ENCODE peak calls at places on chromosomes 16 and 17, in eight cellular contexts. O is uterus, Q is transverse colon, X is heart left ventricle, F is IMR-90, S is body of pancreas, V is GM12878, A is A549. K is an unnamed sample.

GRCh38 chr16:56409195-56409594 is 16.1 kb downstream of the AMFR start:
- DNase-seq in V (no peak), S (peak), F (peak), A (peak), Q (no peak), X (no peak), O (no peak), K (peak)

GRCh38 chr16:57618306-57619132 is 9.9 kb upstream of the ADGRG1 start:
- DNase-seq in F (peak), X (no peak), A (no peak), Q (no peak), S (peak), V (no peak), O (no peak), K (peak)

GRCh38 chr16:19375561-19376158 is 42.0 kb upstream of the TMC5 start:
- DNase-seq in A (peak), O (peak), X (no peak), V (peak), Q (peak), F (peak), S (peak), K (peak)

GRCh38 chr17:38898812-38899348 is 26.5 kb upstream of the LASP1NB start:
- DNase-seq in A (no peak), S (peak), O (no peak), V (peak), X (peak), F (no peak), Q (peak), K (no peak)

GRCh38 chr17:71791311-71791710 is 329.5 kb upstream of the SOX9 start:
- DNase-seq in A (no peak), O (no peak), V (no peak), F (no peak), X (no peak), S (no peak), Q (no peak), K (no peak)

GRCh38 chr17:4463818-4464501 is 30.2 kb downstream of the SPNS3 start:
- DNase-seq in Q (no peak), X (peak), A (no peak), F (no peak), S (no peak), V (no peak), O (no peak), K (no peak)

GRCh38 chr16:19264123-19264673 is 21.3 kb upstream of the CLEC19A start:
- DNase-seq in X (no peak), A (no peak), F (no peak), O (no peak), Q (no peak), V (no peak), S (no peak), K (no peak)

GRCh38 chr16:66717112-66717675 is 20.7 kb upstream of the CMTM4 start:
- DNase-seq in Q (peak), X (no peak), V (no peak), O (no peak), S (no peak), F (peak), A (no peak), K (peak)

GRCh38 chr17:57609125-57609877 is 135.8 kb downstream of the CCDC182 start:
- DNase-seq in V (no peak), X (no peak), Q (no peak), S (peak), A (no peak), F (no peak), O (no peak), K (peak)

GRCh38 chr17:3003401-3004149 is 59.8 kb downstream of the OR1D5 start:
- DNase-seq in O (peak), A (no peak), V (peak), S (peak), F (no peak), X (peak), Q (peak), K (no peak)

GRCh38 chr17:60720763-60721531 is 43.3 kb downstream of the BCAS3 start:
- DNase-seq in A (peak), O (no peak), V (peak), Q (peak), S (peak), F (peak), X (no peak), K (peak)

GRCh38 chr16:84774810-84775209 is 45.0 kb upstream of the CRISPLD2 start:
- DNase-seq in A (no peak), V (no peak), F (peak), S (peak), Q (no peak), O (peak), X (no peak), K (peak)

GRCh38 chr17:82943339-82943738 is 103.5 kb upstream of the ZNF750 start:
- DNase-seq in V (no peak), S (no peak), F (no peak), O (peak), A (no peak), Q (no peak), X (peak), K (no peak)

GRCh38 chr17:2137342-2138098 is 82.6 kb downstream of the HIC1 start:
- DNase-seq in F (peak), O (no peak), X (no peak), Q (peak), S (peak), V (peak), A (no peak), K (peak)

GRCh38 chr16:65624246-65624645 is 502.4 kb upstream of the CDH11 start:
- DNase-seq in S (no peak), A (no peak), V (no peak), X (no peak), Q (no peak), F (no peak), O (no peak), K (no peak)

GRCh38 chr16:85928411-85928820 is 29.5 kb downstream of the IRF8 start:
- DNase-seq in X (peak), Q (peak), F (peak), O (peak), A (no peak), S (peak), V (no peak), K (peak)

GRCh38 chr17:9875441-9875840 is 29.6 kb downstream of the RCVRN start:
- DNase-seq in S (peak), X (no peak), V (no peak), Q (no peak), F (peak), A (no peak), O (peak), K (no peak)

GRCh38 chr16:12925026-12925425 is 23.6 kb downstream of the SHISA9 start:
- DNase-seq in A (no peak), Q (no peak), V (no peak), F (no peak), O (no peak), S (no peak), X (no peak), K (no peak)

GRCh38 chr17:62111562-62112180 is 46.6 kb upstream of the MED13 start:
- DNase-seq in F (no peak), Q (peak), V (no peak), A (no peak), S (no peak), X (no peak), O (no peak), K (no peak)

GRCh38 chr17:30808785-30809286 is 15.7 kb downstream of the CRLF3 start:
- DNase-seq in O (no peak), X (no peak), A (no peak), S (peak), V (peak), F (no peak), Q (no peak), K (no peak)

GRCh38 chr17:9346296-9346926 is 229.2 kb downstream of the STX8 start:
- DNase-seq in X (no peak), F (peak), A (no peak), Q (no peak), O (no peak), V (no peak), S (no peak), K (no peak)

GRCh38 chr17:48497103-48497502 is 33.7 kb downstream of the HOXB1 start:
- DNase-seq in F (peak), S (no peak), X (no peak), A (no peak), O (no peak), V (no peak), Q (no peak), K (no peak)
- H3K27ac ChIP-seq in F (no peak), S (no peak), X (no peak), A (no peak), O (no peak), V (no peak), Q (no peak), K (no peak)

GRCh38 chr16:4293181-4293716 is 20.4 kb upstream of the TFAP4 start:
- DNase-seq in O (no peak), F (no peak), V (no peak), X (no peak), S (no peak), Q (no peak), A (no peak), K (no peak)
- H3K4me3 ChIP-seq in O (no peak), F (no peak), V (no peak), X (no peak), S (no peak), Q (no peak), A (no peak), K (no peak)

GRCh38 chr16:400061-400540 is 1.6 kb upstream of the DECR2 start:
- DNase-seq in A (no peak), F (no peak), X (no peak), Q (no peak), S (no peak), V (no peak), O (peak), K (no peak)

GRCh38 chr16:404971-405486 is 3.3 kb downstream of the DECR2 start:
- DNase-seq in Q (no peak), A (no peak), V (no peak), F (no peak), S (no peak), X (no peak), O (no peak), K (no peak)

GRCh38 chr16:399278-400019 is 2.2 kb upstream of the DECR2 start:
- DNase-seq in O (no peak), X (no peak), A (no peak), F (no peak), S (no peak), Q (no peak), V (no peak), K (no peak)

GRCh38 chr16:398551-399277 is 1.7 kb downstream of the NME4 start:
- DNase-seq in O (no peak), S (no peak), F (no peak), A (no peak), V (no peak), Q (no peak), X (no peak), K (no peak)

GRCh38 chr16:401468-402348 is at the start of gene DECR2:
- DNase-seq in Q (peak), V (peak), S (peak), O (peak), A (peak), X (peak), F (peak), K (peak)
- TF ChIP-seq POLR2A in Q (peak), V (peak), S (peak), O (peak), A (peak), X (no peak), F (peak), K (peak)

GRCh38 chr17:41769985-41770384 is 16.5 kb downstream of the JUP start:
- DNase-seq in S (no peak), X (no peak), O (no peak), A (no peak), F (no peak), Q (no peak), V (no peak), K (no peak)

GRCh38 chr17:41772586-41773189 is 13.8 kb downstream of the JUP start:
- DNase-seq in V (no peak), O (no peak), Q (peak), A (no peak), F (no peak), S (no peak), X (no peak), K (no peak)

GRCh38 chr17:41773190-41773588 is 13.3 kb downstream of the JUP start:
- DNase-seq in V (no peak), O (peak), F (peak), S (peak), Q (peak), A (peak), X (peak), K (peak)

GRCh38 chr17:41772218-41772585 is 14.3 kb downstream of the JUP start:
- DNase-seq in V (no peak), A (no peak), S (peak), Q (peak), F (no peak), O (no peak), X (no peak), K (no peak)

GRCh38 chr17:41771389-41772206 is 14.9 kb downstream of the JUP start:
- DNase-seq in Q (peak), V (no peak), A (no peak), S (no peak), O (no peak), X (no peak), F (no peak), K (no peak)
- H3K27ac ChIP-seq in Q (peak), V (peak), A (peak), S (peak), O (no peak), X (peak), F (no peak), K (no peak)

GRCh38 chr16:22383827-22384226 is 9.4 kb upstream of the CDR2 start:
- DNase-seq in O (no peak), S (no peak), F (no peak), Q (no peak), A (no peak), V (no peak), X (no peak), K (no peak)
- H3K4me3 ChIP-seq in O (no peak), S (no peak), F (no peak), Q (no peak), A (no peak), V (no peak), X (no peak), K (no peak)

GRCh38 chr17:37643829-37644228 is 583 bp upstream of the DDX52 start:
- DNase-seq in X (no peak), F (no peak), Q (no peak), S (peak), O (no peak), A (peak), V (no peak), K (peak)

GRCh38 chr17:37642706-37643105 is 540 bp downstream of the DDX52 start:
- DNase-seq in A (peak), V (no peak), F (peak), S (no peak), O (no peak), Q (no peak), X (no peak), K (no peak)

GRCh38 chr17:37637956-37638355 is 5.3 kb downstream of the DDX52 start:
- DNase-seq in X (no peak), F (no peak), O (no peak), Q (no peak), A (no peak), V (no peak), S (no peak), K (no peak)

GRCh38 chr17:37640016-37640415 is 3.2 kb downstream of the DDX52 start:
- DNase-seq in V (no peak), F (no peak), X (no peak), A (no peak), S (no peak), O (no peak), Q (no peak), K (no peak)

DNA sequence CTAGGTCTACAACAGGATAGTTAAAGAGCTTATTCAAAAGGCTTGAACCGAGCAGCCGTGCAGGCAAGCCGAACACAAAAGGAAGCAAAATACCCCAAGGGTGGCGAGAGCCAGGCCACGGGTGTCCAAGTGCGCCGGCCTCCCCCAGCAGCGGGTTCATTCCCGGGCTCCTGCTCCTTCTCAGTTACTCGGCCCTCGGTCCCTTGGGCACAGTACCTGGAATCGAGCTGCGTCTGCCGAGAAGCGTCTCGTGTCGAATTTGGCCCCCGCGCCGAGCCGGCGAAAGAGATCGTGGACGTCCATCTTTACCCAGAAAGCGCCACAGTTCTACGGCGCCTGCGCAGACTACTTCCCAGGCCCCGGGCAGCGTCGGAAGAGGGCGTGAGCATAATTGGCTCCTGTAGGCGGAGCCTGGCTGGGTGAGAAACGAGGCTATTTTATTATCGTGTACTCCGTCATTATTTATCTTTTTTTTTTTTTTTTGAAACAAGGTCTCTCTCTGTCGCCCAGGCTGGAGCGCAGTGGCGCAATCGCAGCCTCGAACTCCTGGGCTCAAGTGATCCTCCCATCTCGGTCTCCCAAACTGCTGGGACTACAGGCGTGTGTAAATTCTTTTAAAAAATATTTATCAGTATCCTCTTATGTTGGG is at the start of gene DDX52:
- DNase-seq in A (peak), O (peak), V (peak), Q (peak), F (peak), S (peak), X (peak), K (peak)
- TF ChIP-seq POLR2A in A (peak), O (peak), V (peak), Q (peak), F (peak), S (peak), X (no peak), K (no peak)

GRCh38 chr17:7438656-7439460 is 454 bp upstream of the FGF11 start:
- DNase-seq in F (no peak), Q (no peak), S (no peak), O (no peak), A (no peak), X (no peak), V (no peak), K (no peak)
- H3K27ac ChIP-seq in F (no peak), Q (no peak), S (no peak), O (peak), A (no peak), X (peak), V (no peak), K (peak)

GRCh38 chr17:77458202-77459017 is 317.6 kb downstream of the SEC14L1 start:
- DNase-seq in Q (no peak), S (no peak), X (no peak), V (no peak), A (no peak), F (no peak), O (no peak), K (no peak)

GRCh38 chr17:77459018-77459755 is 318.4 kb downstream of the SEC14L1 start:
- DNase-seq in Q (no peak), S (no peak), X (no peak), O (no peak), F (no peak), A (no peak), V (no peak), K (no peak)

GRCh38 chr17:77456271-77456950 is 315.6 kb downstream of the SEC14L1 start:
- DNase-seq in V (no peak), Q (peak), F (no peak), O (no peak), X (no peak), S (no peak), A (no peak), K (no peak)

GRCh38 chr17:77456951-77457548 is 316.3 kb downstream of the SEC14L1 start:
- DNase-seq in S (no peak), Q (no peak), X (no peak), A (no peak), O (no peak), F (no peak), V (no peak), K (no peak)

DNA sequence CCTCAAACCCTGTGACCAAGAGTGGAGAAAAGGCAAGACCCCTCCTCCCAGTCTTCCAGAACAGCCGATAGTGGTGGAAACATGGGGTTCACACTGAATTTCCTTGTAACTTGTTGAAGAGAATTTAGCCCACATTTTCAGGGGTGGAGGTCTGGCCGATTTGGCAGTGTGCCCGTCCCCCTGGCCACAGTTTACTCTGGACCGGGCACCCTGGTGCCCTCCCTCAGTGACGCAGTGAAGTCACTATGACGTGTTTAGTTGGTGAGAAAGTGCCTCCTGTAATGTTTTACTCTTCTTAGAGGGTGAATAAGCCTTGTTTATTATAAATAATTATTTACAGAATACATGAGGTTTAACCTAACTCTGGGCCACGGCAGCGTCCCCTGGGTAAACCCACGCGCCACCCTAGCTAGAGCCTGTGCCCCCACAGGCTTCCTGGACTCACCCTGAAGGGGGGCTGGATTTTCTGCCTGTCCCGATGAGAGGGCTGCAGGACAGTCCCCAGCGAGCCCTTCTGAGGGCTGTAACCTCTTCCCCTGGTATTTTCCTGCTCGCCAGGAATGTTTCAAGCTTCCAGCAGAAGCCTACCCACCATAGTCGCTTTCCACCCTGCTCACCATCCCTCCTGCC is 316.9 kb downstream of the SEC14L1 start:
- DNase-seq in V (no peak), A (no peak), F (no peak), O (no peak), X (no peak), Q (no peak), S (no peak), K (no peak)
- H3K4me3 ChIP-seq in V (peak), A (no peak), F (no peak), O (no peak), X (no peak), Q (no peak), S (no peak), K (no peak)

K was measured in adrenal gland.